ENCODE peak calls at places on chromosomes 6 and 20, in nine cellular contexts. M, U, Z, I, B, F, A, G and Q are unnamed samples.

GRCh38 chr6:20447581-20448132 is 46.0 kb downstream of the E2F3 start:
- DNase-seq in U (no peak), M (no peak), A (no peak), F (no peak), G (no peak), B (no peak), Z (no peak), I (no peak), Q (peak; percentile 5)

GRCh38 chr6:31091680-31092079 is 20.7 kb downstream of the C6orf15 start:
- DNase-seq in F (no peak), M (no peak), U (no peak), B (no peak), A (no peak), G (no peak), Z (no peak), I (no peak), Q (no peak)

GRCh38 chr6:6221829-6222535 is 98.5 kb downstream of the F13A1 start:
- DNase-seq in U (no peak), G (no peak), B (no peak), Z (peak; percentile 58), A (no peak), I (no peak), M (no peak), F (no peak), Q (no peak)

GRCh38 chr6:170149681-170150589 is 140.9 kb downstream of the DLL1 start:
- DNase-seq in Z (no peak), G (no peak), A (no peak), F (no peak), M (no peak), U (no peak), I (no peak), B (no peak), Q (no peak)

GRCh38 chr20:36482044-36482473 is 59.3 kb upstream of the MYL9 start:
- DNase-seq in F (no peak), A (peak; percentile 71), G (no peak), B (peak; percentile 74), I (peak; percentile 71), U (no peak), Z (no peak), M (no peak), Q (no peak)

GRCh38 chr6:57252975-57253374 is 30.9 kb upstream of the RAB23 start:
- DNase-seq in F (no peak), I (no peak), B (no peak), G (no peak), M (no peak), Z (no peak), U (no peak), A (no peak), Q (peak; percentile 83)

GRCh38 chr6:136415351-136416005 is 125.8 kb upstream of the BCLAF1 start:
- DNase-seq in A (no peak), Z (no peak), I (no peak), G (no peak), U (no peak), M (peak; percentile 29), B (no peak), F (no peak), Q (no peak)

GRCh38 chr6:80022803-80023202 is 18.4 kb downstream of the TTK start:
- DNase-seq in U (no peak), I (no peak), Z (no peak), G (no peak), F (no peak), A (no peak), M (no peak), B (no peak), Q (peak; percentile 85)

GRCh38 chr6:3869632-3870527 is 20.7 kb downstream of the FAM50B start:
- DNase-seq in G (peak; percentile 47), A (no peak), U (no peak), I (no peak), F (no peak), M (no peak), B (no peak), Z (no peak), Q (no peak)

GRCh38 chr6:81553246-81553645 is 199.2 kb downstream of the TENT5A start:
- DNase-seq in G (no peak), B (no peak), M (no peak), I (no peak), Z (no peak), U (no peak), A (no peak), F (no peak), Q (peak; percentile 40)

GRCh38 chr6:138219901-138220300 is 1.6 kb upstream of the PBOV1 start:
- DNase-seq in A (no peak), F (no peak), Z (no peak), U (no peak), I (no peak), G (no peak), M (no peak), B (no peak), Q (no peak)

GRCh38 chr20:54208492-54209044 is 681 bp downstream of the PFDN4 start:
- DNase-seq in Z (no peak), G (no peak), M (no peak), U (no peak), I (no peak), A (no peak), B (no peak), F (no peak), Q (peak; percentile 55)

GRCh38 chr6:36840471-36841461 is 1.5 kb upstream of the CPNE5 start:
- DNase-seq in B (peak; percentile 74), M (no peak), F (peak; percentile 16), Z (peak; percentile 63), U (no peak), G (no peak), I (no peak), A (peak; percentile 44), Q (no peak)

GRCh38 chr6:163347021-163347446 is 67.5 kb upstream of the QKI start:
- DNase-seq in I (no peak), B (no peak), Z (no peak), G (no peak), A (peak; percentile 55), M (no peak), F (no peak), U (no peak), Q (no peak)

GRCh38 chr6:54244430-54244829 is 63.8 kb upstream of the TINAG start:
- DNase-seq in U (no peak), I (no peak), A (no peak), B (no peak), G (no peak), M (no peak), Z (no peak), F (no peak), Q (peak; percentile 40)

GRCh38 chr6:79718509-79719247 is 87.5 kb downstream of the SH3BGRL2 start:
- DNase-seq in F (no peak), M (no peak), Z (no peak), G (no peak), I (no peak), A (no peak), U (no peak), B (no peak), Q (peak; percentile 18)

GRCh38 chr6:134328792-134329191 is 10.9 kb upstream of the SGK1 start:
- DNase-seq in G (no peak), F (no peak), Z (no peak), B (no peak), A (no peak), I (no peak), U (no peak), M (no peak), Q (no peak)

GRCh38 chr20:9035129-9035528 is 33.8 kb upstream of the PLCB4 start:
- DNase-seq in Z (no peak), G (no peak), A (no peak), B (no peak), U (no peak), F (no peak), I (no peak), M (no peak), Q (peak; percentile 97)

GRCh38 chr20:48945840-48946514 is 24.5 kb downstream of the ARFGEF2 start:
- DNase-seq in U (no peak), F (no peak), M (no peak), I (peak; percentile 72), B (no peak), A (no peak), G (no peak), Z (no peak), Q (peak; percentile 60)

GRCh38 chr20:21099653-21100589 is 6.2 kb downstream of the LINC00237 start:
- DNase-seq in U (peak; percentile 21), F (peak; percentile 45), G (no peak), B (peak; percentile 60), A (peak; percentile 30), I (no peak), M (no peak), Z (peak; percentile 52), Q (peak; percentile 11)

GRCh38 chr6:113306552-113307145 is 550.5 kb upstream of the MARCKS start:
- DNase-seq in G (peak; percentile 29), U (peak; percentile 7), F (peak; percentile 36), A (peak; percentile 44), M (no peak), I (peak; percentile 84), Z (peak; percentile 74), B (peak; percentile 76), Q (peak; percentile 21)

GRCh38 chr6:169302255-169302654 is 48.6 kb upstream of the THBS2 start:
- DNase-seq in Z (no peak), U (no peak), F (no peak), M (no peak), A (no peak), I (no peak), B (no peak), G (no peak), Q (no peak)

GRCh38 chr20:22586645-22587310 is 2.4 kb upstream of the FOXA2 start:
- DNase-seq in Z (peak; percentile 77), G (no peak), F (no peak), M (no peak), U (peak; percentile 13), A (no peak), I (peak; percentile 79), B (peak; percentile 46), Q (no peak)

GRCh38 chr20:14612389-14612788 is 275.0 kb upstream of the FLRT3 start:
- DNase-seq in Z (no peak), I (no peak), G (no peak), U (no peak), F (no peak), A (no peak), M (no peak), B (no peak), Q (peak; percentile 3)

GRCh38 chr20:19691125-19691524 is 66.9 kb upstream of the RIN2 start:
- DNase-seq in G (no peak), M (no peak), I (no peak), B (no peak), Z (no peak), U (no peak), A (no peak), F (no peak), Q (no peak)

GRCh38 chr6:97189767-97190166 is 93.2 kb downstream of the MMS22L start:
- DNase-seq in F (no peak), B (no peak), M (no peak), U (no peak), A (no peak), I (no peak), G (no peak), Z (no peak), Q (peak; percentile 74)

GRCh38 chr6:36350681-36351091 is 14.0 kb upstream of the BNIP5 start:
- DNase-seq in G (no peak), U (no peak), I (no peak), A (no peak), B (no peak), Z (no peak), F (no peak), M (no peak), Q (peak; percentile 92)

GRCh38 chr6:101741474-101742171 is 348.1 kb downstream of the GRIK2 start:
- DNase-seq in U (no peak), Z (no peak), M (no peak), F (no peak), G (no peak), A (no peak), I (peak; percentile 21), B (no peak), Q (peak; percentile 39)

GRCh38 chr6:110217255-110217654 is 37.0 kb downstream of the CDC40 start:
- DNase-seq in G (no peak), Z (no peak), M (no peak), A (no peak), B (no peak), I (no peak), U (no peak), F (no peak), Q (peak; percentile 61)

GRCh38 chr6:146697921-146698320 is 99.1 kb downstream of the ADGB start:
- DNase-seq in A (no peak), G (no peak), I (no peak), Z (no peak), U (no peak), F (no peak), B (no peak), M (no peak), Q (no peak)

GRCh38 chr6:163641706-163642105 is 227.2 kb downstream of the QKI start:
- DNase-seq in U (no peak), F (no peak), M (no peak), G (no peak), Z (no peak), I (no peak), A (no peak), B (no peak), Q (no peak)